ENCODE peak calls at places on chromosomes 1 and 21, in ten cellular contexts. O, A, M, W, J, T, D, G, F and C are unnamed samples.

GRCh38 chr21:25722631-25723030 is 12.1 kb downstream of the ATP5PF start:
- DNase-seq in J (no peak), A (no peak), M (no peak), W (no peak), G (no peak), T (no peak), D (no peak), O (no peak), F (no peak), C (no peak)

GRCh38 chr1:31782766-31783410 is 18.7 kb upstream of the ADGRB2 start:
- DNase-seq in W (no peak), F (no peak), O (no peak), D (peak; percentile 4), J (no peak), G (no peak), T (no peak), M (no peak), A (no peak), C (no peak)

GRCh38 chr1:248817065-248817464 is 8.7 kb downstream of the SH3BP5L start:
- DNase-seq in T (no peak), M (no peak), W (no peak), J (no peak), F (peak; percentile 46), A (no peak), G (no peak), O (no peak), D (no peak), C (no peak)

GRCh38 chr1:183881387-183882084 is 76.6 kb downstream of the RGL1 start:
- DNase-seq in M (no peak), O (peak; percentile 95), G (no peak), F (peak; percentile 70), A (peak; percentile 80), W (peak; percentile 63), J (peak; percentile 52), D (peak; percentile 69), T (peak; percentile 88), C (peak; percentile 64)

GRCh38 chr1:168260393-168260792 is 20.3 kb upstream of the TBX19 start:
- DNase-seq in D (no peak), M (no peak), W (no peak), J (no peak), F (no peak), T (no peak), G (no peak), A (no peak), O (no peak), C (no peak)

GRCh38 chr1:226938903-226939438 is 1.1 kb upstream of the COQ8A start:
- DNase-seq in A (no peak), G (no peak), T (peak; percentile 69), J (no peak), W (peak; percentile 50), F (no peak), D (no peak), M (no peak), O (peak; percentile 73), C (no peak)

GRCh38 chr1:207752456-207753132 is 740 bp downstream of the CD46 start:
- DNase-seq in J (peak; percentile 27), A (peak; percentile 7), G (peak; percentile 53), D (peak; percentile 65), M (peak; percentile 1), W (peak; percentile 62), F (no peak), T (peak; percentile 36), O (no peak), C (no peak)

GRCh38 chr1:82318921-82319320 is 518.2 kb downstream of the ADGRL2 start:
- DNase-seq in M (no peak), G (no peak), O (peak; percentile 8), T (no peak), D (no peak), A (peak; percentile 9), W (no peak), F (no peak), J (no peak), C (no peak)

GRCh38 chr1:20282544-20282943 is 8.1 kb upstream of the VWA5B1 start:
- DNase-seq in A (no peak), W (no peak), T (no peak), D (no peak), G (no peak), O (no peak), J (no peak), F (no peak), M (no peak), C (no peak)

GRCh38 chr1:246157516-246157915 is 349.6 kb downstream of the SMYD3 start:
- DNase-seq in J (no peak), G (no peak), O (no peak), M (no peak), F (no peak), D (no peak), A (no peak), W (no peak), T (no peak), C (no peak)

GRCh38 chr1:25579947-25580309 is 36.5 kb downstream of the LDLRAP1 start:
- DNase-seq in A (no peak), J (no peak), W (no peak), T (no peak), G (no peak), M (no peak), O (no peak), F (no peak), D (no peak), C (no peak)

GRCh38 chr1:8252266-8252951 is 65.5 kb upstream of the SLC45A1 start:
- DNase-seq in F (no peak), G (no peak), M (no peak), D (no peak), J (no peak), A (no peak), O (no peak), W (no peak), T (no peak), C (no peak)

GRCh38 chr1:231196307-231196706 is 34.4 kb downstream of the TRIM67 start:
- DNase-seq in W (no peak), M (no peak), F (no peak), J (no peak), T (no peak), D (no peak), O (no peak), A (no peak), G (no peak), C (no peak)

GRCh38 chr1:44073528-44073927 is 42.3 kb upstream of the SLC6A9 start:
- DNase-seq in J (no peak), W (no peak), D (no peak), F (no peak), T (no peak), G (no peak), M (no peak), A (no peak), O (no peak), C (no peak)

GRCh38 chr1:201946224-201946908 is at the start of gene LMOD1:
- DNase-seq in D (peak; percentile 81), M (no peak), T (peak; percentile 87), G (no peak), A (no peak), J (peak; percentile 69), O (peak; percentile 90), W (peak; percentile 57), F (peak; percentile 94), C (peak; percentile 93)

GRCh38 chr1:201736707-201737320 is 92.1 kb upstream of the IPO9 start:
- DNase-seq in W (no peak), F (no peak), D (no peak), M (no peak), O (no peak), T (no peak), A (no peak), J (no peak), G (no peak), C (no peak)

GRCh38 chr1:241658081-241658793 is 6.2 kb downstream of the WDR64 start:
- DNase-seq in A (no peak), M (no peak), W (no peak), T (peak; percentile 36), F (no peak), J (no peak), G (no peak), D (no peak), O (no peak), C (no peak)

GRCh38 chr1:150995896-150996295 is 10.8 kb downstream of the MINDY1 start:
- DNase-seq in J (no peak), O (peak; percentile 56), D (no peak), G (no peak), T (peak; percentile 48), F (peak; percentile 77), M (peak; percentile 33), W (no peak), A (no peak), C (peak; percentile 71)

GRCh38 chr1:91092503-91092902 is 70.7 kb upstream of the ZNF644 start:
- DNase-seq in A (no peak), F (no peak), D (no peak), M (no peak), T (peak; percentile 49), W (no peak), J (no peak), O (no peak), G (no peak), C (no peak)

GRCh38 chr21:39972976-39973375 is 105.7 kb downstream of the PCP4 start:
- DNase-seq in J (no peak), T (no peak), M (no peak), O (no peak), D (no peak), G (no peak), A (no peak), W (no peak), F (no peak), C (no peak)

GRCh38 chr1:10380594-10381275 is 18.1 kb upstream of the PGD start:
- DNase-seq in O (peak; percentile 85), D (no peak), A (no peak), J (no peak), W (peak; percentile 23), T (peak; percentile 88), F (no peak), G (no peak), M (no peak), C (no peak)

GRCh38 chr1:226034482-226034881 is 28.0 kb upstream of the H3-3A start:
- DNase-seq in O (peak; percentile 100), W (peak; percentile 74), G (no peak), T (peak; percentile 84), A (peak; percentile 44), F (peak; percentile 97), J (no peak), D (peak; percentile 86), M (no peak), C (no peak)

GRCh38 chr1:39646232-39647081 is 7.0 kb upstream of the HEYL start:
- DNase-seq in G (no peak), J (peak; percentile 42), M (no peak), D (no peak), O (peak; percentile 25), T (peak; percentile 13), W (no peak), A (no peak), F (peak; percentile 77), C (peak; percentile 85)

GRCh38 chr1:52127181-52128175 is 14.4 kb upstream of the ZFYVE9 start:
- DNase-seq in O (peak; percentile 83), A (peak; percentile 69), J (no peak), M (peak; percentile 17), D (no peak), W (peak; percentile 54), G (no peak), T (peak; percentile 73), F (no peak), C (no peak)

GRCh38 chr1:32269744-32270143 is 18.7 kb downstream of the LCK start:
- DNase-seq in G (no peak), M (no peak), A (no peak), F (no peak), T (no peak), D (no peak), W (no peak), J (no peak), O (no peak), C (no peak)

GRCh38 chr21:45040739-45041138 is 33.6 kb upstream of the ADARB1 start:
- DNase-seq in J (no peak), D (no peak), W (no peak), T (no peak), G (no peak), M (no peak), A (no peak), O (no peak), F (no peak), C (no peak)

GRCh38 chr1:37070126-37070525 is 35.8 kb upstream of the GRIK3 start:
- DNase-seq in W (no peak), D (no peak), F (no peak), J (no peak), A (no peak), T (no peak), G (no peak), M (no peak), O (no peak), C (peak; percentile 80)

GRCh38 chr1:31812158-31812829 is 3.5 kb downstream of the SPOCD1 start:
- DNase-seq in F (peak; percentile 51), O (no peak), M (no peak), J (no peak), T (no peak), W (no peak), D (no peak), A (no peak), G (no peak), C (peak; percentile 23)